ENCODE peak calls at places on chromosomes 11 and 22, in six cellular contexts. Z, W, N, K, B and A are unnamed samples.

GRCh38 chr11:118643995-118644345 is 35.5 kb downstream of the TREH start:
- DNase-seq in Z (no peak), W (no peak), N (no peak), K (no peak), B (no peak), A (no peak)

GRCh38 chr11:108887436-108888238 is 222.8 kb downstream of the DDX10 start:
- DNase-seq in Z (no peak), W (no peak), N (no peak), K (no peak), B (no peak), A (no peak)

GRCh38 chr22:50469377-50470305 is 5.2 kb downstream of the SBF1 start:
- DNase-seq in Z (no peak), W (no peak), N (no peak), K (peak; percentile 83), B (peak; percentile 97), A (peak; percentile 37)

GRCh38 chr22:36873614-36874308 is 13.0 kb downstream of the NCF4 start:
- DNase-seq in Z (peak; percentile 46), W (peak; percentile 67), N (peak; percentile 32), K (peak; percentile 62), B (peak; percentile 51), A (peak; percentile 75)

GRCh38 chr22:27318516-27318915 is 483.0 kb downstream of the MN1 start:
- DNase-seq in Z (peak; percentile 59), W (no peak), N (peak; percentile 20), K (no peak), B (no peak), A (peak; percentile 40)

GRCh38 chr11:76380161-76380976 is 563 bp downstream of the THAP12 start:
- DNase-seq in Z (no peak), W (peak; percentile 23), N (peak; percentile 29), K (no peak), B (peak; percentile 26), A (peak; percentile 77)

GRCh38 chr11:19276859-19277808 is 36.4 kb upstream of the E2F8 start:
- DNase-seq in Z (no peak), W (peak; percentile 49), N (no peak), K (peak; percentile 40), B (no peak), A (no peak)

GRCh38 chr11:9139628-9140357 is 48.4 kb upstream of the SCUBE2 start:
- DNase-seq in Z (no peak), W (no peak), N (no peak), K (no peak), B (no peak), A (no peak)

GRCh38 chr22:31346733-31347250 is 646 bp upstream of the PATZ1 start:
- DNase-seq in Z (peak; percentile 59), W (peak; percentile 42), N (peak; percentile 59), K (peak; percentile 63), B (peak; percentile 75), A (peak; percentile 82)

GRCh38 chr22:49659924-49660315 is 167.8 kb downstream of the BRD1 start:
- DNase-seq in Z (peak; percentile 12), W (no peak), N (peak; percentile 6), K (no peak), B (no peak), A (no peak)

GRCh38 chr22:22235564-22235963 is 9.0 kb upstream of the VPREB1 start:
- DNase-seq in Z (no peak), W (no peak), N (no peak), K (no peak), B (peak; percentile 50), A (peak; percentile 40)

GRCh38 chr22:19937616-19938473 is 3.7 kb upstream of the COMT start:
- DNase-seq in Z (no peak), W (no peak), N (no peak), K (peak; percentile 81), B (no peak), A (no peak)

GRCh38 chr11:114183041-114183511 is 113.1 kb upstream of the NNMT start:
- DNase-seq in Z (peak; percentile 83), W (no peak), N (no peak), K (no peak), B (no peak), A (peak; percentile 29)

GRCh38 chr11:73053964-73054363 is 88.2 kb downstream of the FCHSD2 start:
- DNase-seq in Z (no peak), W (no peak), N (no peak), K (no peak), B (no peak), A (no peak)

GRCh38 chr22:22207845-22208564 is 36.6 kb upstream of the VPREB1 start:
- DNase-seq in Z (no peak), W (peak; percentile 38), N (peak; percentile 23), K (peak; percentile 76), B (peak; percentile 62), A (peak; percentile 63)

GRCh38 chr11:18802381-18803257 is 11.0 kb upstream of the PTPN5 start:
- DNase-seq in Z (no peak), W (peak; percentile 66), N (peak; percentile 35), K (peak; percentile 52), B (no peak), A (peak; percentile 48)

GRCh38 chr11:102269927-102270326 is 47.4 kb upstream of the BIRC3 start:
- DNase-seq in Z (no peak), W (no peak), N (no peak), K (no peak), B (no peak), A (no peak)

GRCh38 chr11:324131-324530 is 3.5 kb upstream of the IFITM3 start:
- DNase-seq in Z (peak; percentile 22), W (no peak), N (no peak), K (no peak), B (no peak), A (no peak)

GRCh38 chr22:30270841-30271240 is 4.2 kb upstream of the OSM start:
- DNase-seq in Z (no peak), W (no peak), N (peak; percentile 78), K (peak; percentile 59), B (no peak), A (peak; percentile 22)

GRCh38 chr11:123509737-123510578 is 79.9 kb downstream of the GRAMD1B start:
- DNase-seq in Z (no peak), W (no peak), N (no peak), K (no peak), B (no peak), A (no peak)

DNA sequence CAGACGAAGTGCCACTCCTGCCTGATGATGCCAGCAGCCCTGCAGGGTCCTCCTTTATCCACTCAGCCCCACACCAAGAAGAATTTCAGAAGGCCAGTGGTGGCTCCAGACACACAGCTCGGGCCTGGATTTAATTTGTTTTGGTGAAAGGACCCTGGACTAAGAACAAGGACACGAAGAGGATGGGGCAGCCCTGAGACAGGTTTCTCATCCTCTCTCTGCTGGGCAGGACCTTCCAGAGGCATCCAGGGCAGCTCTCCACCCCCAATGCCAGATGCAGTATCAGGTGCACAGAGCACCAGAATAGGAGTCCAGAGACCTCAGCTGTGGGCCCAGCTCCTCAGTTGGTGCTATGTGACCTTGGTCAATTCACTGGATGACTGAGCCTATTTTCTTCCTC is 72.0 kb downstream of the TRIM29 start:
- DNase-seq in Z (no peak), W (no peak), N (no peak), K (no peak), B (no peak), A (no peak)
- TF ChIP-seq POLR2A in Z (no peak), W (no peak), N (no peak), K (no peak), B (no peak), A (no peak)

GRCh38 chr11:12377106-12377823 is at the start of gene PARVA:
- DNase-seq in Z (peak; percentile 64), W (peak; percentile 25), N (peak; percentile 72), K (peak; percentile 72), B (no peak), A (no peak)

GRCh38 chr11:12376259-12376971 is 956 bp upstream of the PARVA start:
- DNase-seq in Z (peak; percentile 86), W (no peak), N (peak; percentile 75), K (no peak), B (no peak), A (no peak)

GRCh38 chr11:12380565-12381325 is 3.4 kb downstream of the PARVA start:
- DNase-seq in Z (no peak), W (no peak), N (no peak), K (no peak), B (no peak), A (no peak)

GRCh38 chr11:12381875-12382274 is 4.5 kb downstream of the PARVA start:
- DNase-seq in Z (no peak), W (no peak), N (no peak), K (no peak), B (no peak), A (no peak)

DNA sequence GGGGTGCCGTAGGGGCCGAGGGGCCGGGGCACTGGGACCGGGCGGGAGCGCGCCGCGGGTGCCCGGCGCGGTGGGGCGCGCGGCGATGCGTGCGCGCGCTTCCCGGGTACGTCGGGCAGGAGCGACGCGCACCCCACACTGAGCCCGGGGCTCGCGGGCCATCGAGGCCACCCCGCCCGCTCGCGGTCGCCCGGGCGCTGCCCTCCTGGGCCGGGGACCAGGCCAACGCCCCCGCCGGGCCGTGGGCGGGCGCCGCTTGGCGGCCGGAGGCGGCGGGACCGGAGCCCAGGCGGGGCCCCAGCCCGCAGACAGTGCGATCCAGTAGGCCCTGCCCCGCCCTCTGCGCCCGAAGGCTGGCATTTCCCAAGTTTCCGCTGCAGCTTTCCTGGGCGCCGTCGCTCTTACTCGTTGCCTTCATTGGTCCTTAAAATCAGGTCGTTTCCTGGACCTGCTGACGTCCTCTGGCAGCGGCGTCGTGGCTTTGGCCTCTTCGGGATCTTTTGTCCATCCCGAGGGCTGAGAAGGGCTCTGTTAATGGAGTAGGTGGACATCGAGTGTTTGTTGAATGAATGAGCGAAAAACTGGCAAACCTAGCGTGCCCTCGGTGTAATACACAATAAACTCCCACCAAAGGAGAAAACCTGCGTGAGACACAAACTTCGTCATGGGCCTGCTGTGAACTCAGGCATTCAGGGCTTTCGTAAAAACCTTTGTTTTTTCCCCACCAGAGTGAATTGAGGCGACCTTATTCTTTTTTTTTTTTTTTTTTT is 638 bp downstream of the PARVA start:
- DNase-seq in Z (peak; percentile 73), W (peak; percentile 50), N (peak; percentile 65), K (peak; percentile 73), B (no peak), A (no peak)
- TF ChIP-seq POLR2A in Z (no peak), W (peak; percentile 10), N (no peak), K (no peak), B (no peak), A (no peak)

DNA sequence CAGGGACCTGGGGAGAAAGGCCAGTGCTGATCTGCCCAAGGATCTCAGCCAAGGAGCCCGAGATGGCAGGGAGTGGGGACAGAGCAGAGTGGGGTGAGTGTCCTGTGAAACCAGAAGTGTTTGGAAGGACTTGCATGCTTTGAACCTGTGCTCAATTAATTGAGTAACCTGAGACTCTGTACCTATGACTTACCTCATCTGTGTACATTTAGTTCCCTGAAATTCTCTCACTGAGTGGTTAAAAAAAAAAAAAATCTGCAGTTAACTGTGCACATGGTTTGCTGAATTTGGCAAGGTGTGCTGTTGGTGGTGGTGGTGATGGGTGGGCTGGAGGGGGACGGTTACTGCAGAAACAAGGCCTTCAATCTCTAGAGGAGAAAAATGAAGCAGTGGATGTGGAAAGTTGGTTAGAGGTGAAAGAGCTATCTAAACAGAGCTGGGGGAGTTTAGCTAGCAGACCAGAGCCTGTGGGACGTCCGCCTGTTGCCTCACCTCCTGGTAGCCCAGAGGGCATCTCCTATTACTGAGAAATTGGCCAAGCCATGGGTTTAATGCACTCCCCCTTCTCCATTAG is 8.3 kb upstream of the SORL1-AS1 start:
- DNase-seq in Z (no peak), W (no peak), N (no peak), K (no peak), B (no peak), A (no peak)
- TF ChIP-seq POLR2A in Z (no peak), W (no peak), N (no peak), K (no peak), B (no peak), A (no peak)

DNA sequence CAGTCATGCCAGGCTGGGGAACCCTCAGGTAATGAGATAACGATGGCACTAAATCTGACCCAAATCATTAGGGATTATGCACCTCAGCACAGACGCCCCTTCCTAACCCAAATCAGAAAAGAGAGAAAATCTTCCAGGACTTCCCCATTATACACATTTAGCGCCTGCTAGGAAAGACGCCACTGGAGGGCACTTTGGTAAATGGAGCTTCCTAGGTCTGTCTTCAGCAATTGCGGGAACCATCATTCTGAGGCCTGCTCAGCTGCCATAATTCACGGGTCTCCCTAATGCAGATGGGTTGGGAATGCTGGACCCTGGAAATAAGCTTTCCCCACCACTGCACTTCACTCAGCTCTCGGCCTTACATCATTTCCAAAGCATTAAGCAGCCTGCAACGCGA is 86.2 kb upstream of the OPCML start:
- DNase-seq in Z (no peak), W (no peak), N (no peak), K (no peak), B (no peak), A (no peak)
- TF ChIP-seq POLR2A in Z (no peak), W (no peak), N (no peak), K (no peak), B (no peak), A (no peak)